ENCODE peak calls at places on chromosomes 7 and 10, in four cellular contexts. B is T-helper 9 cell, O is neuronal stem cell, F is NCI-H1092. E is an unnamed sample.

GRCh38 chr7:122676466-122676865 is 22.5 kb downstream of the RNF133 start:
- DNase-seq in F (peak; percentile 71), O (no peak), B (no peak), E (no peak)

GRCh38 chr7:151741585-151741984 is 135.3 kb downstream of the PRKAG2 start:
- DNase-seq in B (no peak), O (no peak), F (no peak), E (no peak)

GRCh38 chr10:71846816-71847215 is 4.2 kb downstream of the PSAP start:
- DNase-seq in O (no peak), F (no peak), B (no peak), E (no peak)

GRCh38 chr7:91344248-91344647 is 80.0 kb downstream of the FZD1 start:
- DNase-seq in F (no peak), B (no peak), O (no peak), E (no peak)

GRCh38 chr7:55345292-55345691 is 19.8 kb upstream of the LANCL2 start:
- DNase-seq in B (no peak), O (no peak), F (no peak), E (no peak)

GRCh38 chr7:66307591-66308215 is 102.6 kb downstream of the TPST1 start:
- DNase-seq in B (no peak), F (no peak), O (no peak), E (no peak)

GRCh38 chr7:17130281-17131059 is 168.0 kb upstream of the AHR start:
- DNase-seq in F (no peak), O (peak; percentile 24), B (no peak), E (peak; percentile 77)

GRCh38 chr7:28128608-28129007 is 52.0 kb downstream of the JAZF1 start:
- DNase-seq in O (no peak), F (no peak), B (no peak), E (no peak)

GRCh38 chr7:151736403-151736909 is 140.5 kb downstream of the PRKAG2 start:
- DNase-seq in B (no peak), O (peak; percentile 51), F (peak; percentile 56), E (peak; percentile 98)

GRCh38 chr10:44703241-44704155 is 207.6 kb upstream of the TMEM72 start:
- DNase-seq in B (no peak), O (no peak), F (no peak), E (peak; percentile 61)

GRCh38 chr10:116044722-116045374 is 228.2 kb downstream of the GFRA1 start:
- DNase-seq in F (no peak), B (no peak), O (no peak), E (peak; percentile 78)

E was measured in AG08395.